ENCODE peak calls at places on chromosomes 5 and 9, in five cellular contexts. W is NCI-H345, I is activated gamma-delta T cell, E is ELR, B is BJ. L is an unnamed sample.
A peak's percentile ranks its signal among the peaks of the same experiment; 100 is the strongest.

GRCh38 chr5:27158171-27158570 is 119.8 kb upstream of the CDH9 start:
- DNase-seq in W (no peak), B (no peak), E (no peak), I (no peak), L (no peak)

GRCh38 chr5:137630972-137631370 is 104.9 kb downstream of the KLHL3 start:
- DNase-seq in I (no peak), E (no peak), B (no peak), W (no peak), L (no peak)

GRCh38 chr5:31990701-31991110 is 183.4 kb downstream of the GOLPH3 start:
- DNase-seq in B (peak; percentile 17), E (peak; percentile 85), W (no peak), I (no peak), L (no peak)

GRCh38 chr9:123946257-123946855 is 16.4 kb upstream of the DENND1A start:
- DNase-seq in B (no peak), W (no peak), E (no peak), I (no peak), L (no peak)

GRCh38 chr9:121714873-121715272 is 63.4 kb downstream of the DAB2IP start:
- DNase-seq in I (no peak), E (no peak), W (no peak), B (no peak), L (no peak)

GRCh38 chr5:159511570-159511969 is 181.3 kb upstream of the IL12B start:
- DNase-seq in E (no peak), B (no peak), W (no peak), I (no peak), L (no peak)

GRCh38 chr5:90518666-90519065 is 10.7 kb downstream of the LYSMD3 start:
- DNase-seq in I (no peak), W (peak; percentile 85), B (no peak), E (peak; percentile 68), L (no peak)

GRCh38 chr5:55031492-55031891 is 7.4 kb downstream of the GZMK start:
- DNase-seq in W (no peak), E (no peak), I (no peak), B (no peak), L (no peak)

GRCh38 chr5:179530069-179530998 is 20.0 kb upstream of the RUFY1 start:
- DNase-seq in I (peak; percentile 43), E (no peak), W (no peak), B (no peak), L (no peak)

GRCh38 chr5:43401827-43402226 is 10.4 kb downstream of the CCL28 start:
- DNase-seq in E (peak; percentile 43), B (no peak), W (no peak), I (no peak), L (no peak)

GRCh38 chr9:7957803-7958202 is 158.2 kb upstream of the DMAC1 start:
- DNase-seq in W (no peak), B (no peak), I (no peak), E (no peak), L (no peak)

GRCh38 chr5:96780626-96781025 is 27.1 kb downstream of the ERAP1 start:
- DNase-seq in B (peak; percentile 29), E (peak; percentile 37), I (no peak), W (no peak), L (no peak)

GRCh38 chr5:71873202-71873601 is 154.1 kb downstream of the CARTPT start:
- DNase-seq in I (no peak), E (no peak), B (no peak), W (peak; percentile 50), L (no peak)

GRCh38 chr5:179336871-179337165 is 8.4 kb downstream of the ADAMTS2 start:
- DNase-seq in I (no peak), W (no peak), E (no peak), B (no peak), L (no peak)

GRCh38 chr9:121556580-121556979 is 56.9 kb upstream of the GGTA1 start:
- DNase-seq in W (no peak), B (peak; percentile 94), I (no peak), E (peak; percentile 93), L (peak; percentile 95)

GRCh38 chr9:12813960-12814876 is 39.4 kb downstream of the LURAP1L start:
- DNase-seq in W (peak; percentile 80), E (peak; percentile 100), I (no peak), B (peak; percentile 98), L (peak; percentile 96)

GRCh38 chr9:134189475-134190231 is 25.3 kb upstream of the RNU6ATAC start:
- DNase-seq in E (no peak), B (no peak), I (no peak), W (no peak), L (no peak)

GRCh38 chr5:101424530-101425175 is 521.6 kb upstream of the ST8SIA4 start:
- DNase-seq in I (no peak), E (peak; percentile 62), B (no peak), W (no peak), L (peak; percentile 10)

GRCh38 chr5:169701910-169702451 is 64.9 kb downstream of the DOCK2 start:
- DNase-seq in I (no peak), W (peak; percentile 28), E (peak; percentile 74), B (no peak), L (no peak)

GRCh38 chr9:120778758-120779157 is 14.5 kb downstream of the FBXW2 start:
- DNase-seq in E (no peak), W (no peak), I (no peak), B (no peak), L (no peak)

GRCh38 chr5:91293131-91293530 is 90.0 kb downstream of the ARRDC3 start:
- DNase-seq in B (no peak), I (no peak), E (peak; percentile 31), W (no peak), L (no peak)

GRCh38 chr9:128072144-128073021 is 4.4 kb downstream of the SLC25A25 start:
- DNase-seq in E (peak; percentile 35), B (peak; percentile 71), W (peak; percentile 69), I (no peak), L (peak; percentile 54)

GRCh38 chr5:1220831-1221230 is 4.3 kb upstream of the SLC6A18 start:
- DNase-seq in I (no peak), B (no peak), E (no peak), W (no peak), L (no peak)

L was measured in AG09319.